ENCODE peak calls at places on chromosome 12, in four cellular contexts. Y, K, I and V are unnamed samples.

GRCh38 chr12:41950455-41950854 is 194.2 kb downstream of the GXYLT1 start:
- DNase-seq in Y (no peak), K (no peak), I (no peak), V (no peak)

GRCh38 chr12:75812341-75813018 is 219.1 kb downstream of the PHLDA1 start:
- DNase-seq in Y (no peak), K (no peak), I (no peak), V (no peak)

GRCh38 chr12:93603762-93604161 is 31.3 kb downstream of the SOCS2 start:
- DNase-seq in Y (no peak), K (no peak), I (no peak), V (no peak)

GRCh38 chr12:132560421-132560830 is 50.0 kb downstream of the LRCOL1 start:
- DNase-seq in Y (peak; percentile 17), K (no peak), I (peak; percentile 84), V (peak; percentile 62)

GRCh38 chr12:57152408-57153038 is 5.1 kb upstream of the LRP1-AS start:
- DNase-seq in Y (no peak), K (no peak), I (no peak), V (no peak)

GRCh38 chr12:7695159-7695930 is at the start of gene GDF3:
- DNase-seq in Y (no peak), K (no peak), I (no peak), V (no peak)

GRCh38 chr12:48779869-48780268 is 9.0 kb downstream of the ADCY6 start:
- DNase-seq in Y (peak; percentile 37), K (no peak), I (no peak), V (no peak)

GRCh38 chr12:58459191-58459590 is 461.1 kb downstream of the LRIG3 start:
- DNase-seq in Y (no peak), K (no peak), I (no peak), V (no peak)

GRCh38 chr12:17928708-17929366 is 161.2 kb downstream of the RERGL start:
- DNase-seq in Y (no peak), K (no peak), I (no peak), V (no peak)

GRCh38 chr12:66210840-66211239 is 21.8 kb downstream of the IRAK3 start:
- DNase-seq in Y (no peak), K (no peak), I (no peak), V (no peak)

GRCh38 chr12:132506730-132507538 is 17.0 kb downstream of the FBRSL1 start:
- DNase-seq in Y (no peak), K (no peak), I (peak; percentile 63), V (peak; percentile 94)

GRCh38 chr12:76194724-76195123 is 110.2 kb upstream of the NAP1L1 start:
- DNase-seq in Y (no peak), K (no peak), I (no peak), V (no peak)

GRCh38 chr12:11958216-11959091 is 112.3 kb upstream of the BCL2L14 start:
- DNase-seq in Y (no peak), K (no peak), I (no peak), V (no peak)

GRCh38 chr12:93751864-93752610 is 74.9 kb downstream of the CRADD start:
- DNase-seq in Y (no peak), K (no peak), I (no peak), V (no peak)

GRCh38 chr12:19397534-19397933 is 41.8 kb upstream of the AEBP2 start:
- DNase-seq in Y (no peak), K (no peak), I (no peak), V (no peak)

GRCh38 chr12:121230538-121230907 is 20.6 kb downstream of the P2RX4 start:
- DNase-seq in Y (no peak), K (no peak), I (no peak), V (no peak)

GRCh38 chr12:93621986-93622385 is 49.5 kb downstream of the SOCS2 start:
- DNase-seq in Y (no peak), K (no peak), I (no peak), V (no peak)

GRCh38 chr12:20105938-20106337 is 262.4 kb upstream of the PDE3A start:
- DNase-seq in Y (no peak), K (no peak), I (no peak), V (no peak)

GRCh38 chr12:27198036-27198435 is 46.0 kb upstream of the STK38L start:
- DNase-seq in Y (no peak), K (no peak), I (no peak), V (no peak)

GRCh38 chr12:46609281-46609623 is 216.5 kb downstream of the SLC38A4 start:
- DNase-seq in Y (no peak), K (peak; percentile 15), I (no peak), V (no peak)
- TF ChIP-seq SPI1 in Y (no peak), K (no peak), I (no peak), V (no peak)

DNA sequence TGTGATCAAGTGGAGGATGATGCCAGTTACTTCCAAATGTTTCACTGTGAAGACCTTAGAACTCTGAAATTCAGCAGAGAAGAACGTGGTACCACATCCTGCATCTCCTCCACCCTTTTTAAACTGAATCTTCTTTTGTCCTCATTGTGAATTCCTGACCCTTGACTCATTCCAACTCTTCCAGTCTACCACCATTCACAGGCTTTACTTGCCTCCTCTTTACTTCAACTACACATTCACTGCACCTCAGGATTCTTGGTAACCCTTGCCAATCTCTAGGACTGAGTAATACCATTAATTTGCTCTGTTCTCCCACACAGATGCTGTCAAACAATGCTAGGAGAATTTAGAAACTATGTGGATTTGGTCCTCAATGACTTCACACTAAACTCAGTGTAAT is 37.3 kb downstream of the PPP1R12A start:
- DNase-seq in Y (no peak), K (no peak), I (no peak), V (no peak)
- TF ChIP-seq POLR2AphosphoS5 in Y (no peak), K (no peak), I (no peak), V (no peak)

GRCh38 chr12:2179058-2179457 is 126.3 kb downstream of the CACNA1C start:
- DNase-seq in Y (no peak), K (no peak), I (no peak), V (no peak)

GRCh38 chr12:2180737-2181082 is 127.9 kb downstream of the CACNA1C start:
- DNase-seq in Y (no peak), K (no peak), I (no peak), V (no peak)

GRCh38 chr12:2177751-2178150 is 125.0 kb downstream of the CACNA1C start:
- DNase-seq in Y (no peak), K (no peak), I (no peak), V (no peak)

GRCh38 chr12:2177003-2177402 is 124.2 kb downstream of the CACNA1C start:
- DNase-seq in Y (no peak), K (no peak), I (no peak), V (no peak)

GRCh38 chr12:2179953-2180736 is 127.4 kb downstream of the CACNA1C start:
- DNase-seq in Y (no peak), K (no peak), I (no peak), V (no peak)
- TF ChIP-seq SPI1 in Y (no peak), K (no peak), I (no peak), V (no peak)

GRCh38 chr12:105982022-105982421 is 156.7 kb downstream of the NUAK1 start:
- DNase-seq in Y (no peak), K (no peak), I (no peak), V (no peak)

GRCh38 chr12:105985383-105985782 is 153.4 kb downstream of the NUAK1 start:
- DNase-seq in Y (no peak), K (no peak), I (no peak), V (no peak)

GRCh38 chr12:105987687-105988035 is 151.1 kb downstream of the NUAK1 start:
- DNase-seq in Y (no peak), K (no peak), I (no peak), V (no peak)

GRCh38 chr12:105983622-105984325 is 155.0 kb downstream of the NUAK1 start:
- DNase-seq in Y (no peak), K (no peak), I (no peak), V (no peak)

GRCh38 chr12:105986779-105987686 is 151.7 kb downstream of the NUAK1 start:
- DNase-seq in Y (no peak), K (no peak), I (no peak), V (no peak)
- TF ChIP-seq POLR2AphosphoS5 in Y (no peak), K (no peak), I (no peak), V (no peak)